ENCODE peak calls at places on chromosomes 11 and 22, in four cellular contexts. W is SJSA1, R is heart left ventricle, K is fibroblast of lung. A is an unnamed sample.
A peak's percentile ranks its signal among the peaks of the same experiment; 100 is the strongest.

GRCh38 chr22:37563153-37564081 is 3.1 kb downstream of the CDC42EP1 start:
- DNase-seq in W (peak; percentile 84), R (no peak), K (peak; percentile 91), A (peak; percentile 85)

GRCh38 chr11:116312560-116313340 is 460.0 kb downstream of the BUD13 start:
- DNase-seq in W (no peak), R (peak; percentile 84), K (peak; percentile 25), A (peak; percentile 76)

GRCh38 chr22:49142281-49142680 is 685.4 kb downstream of the BRD1 start:
- DNase-seq in W (no peak), R (no peak), K (no peak), A (no peak)

GRCh38 chr22:45201678-45202332 is 38.1 kb downstream of the NUP50 start:
- DNase-seq in W (peak; percentile 99), R (no peak), K (peak; percentile 91), A (no peak)

GRCh38 chr11:1827095-1827797 is 7.5 kb upstream of the SYT8 start:
- DNase-seq in W (peak; percentile 97), R (no peak), K (peak; percentile 74), A (peak; percentile 86)

GRCh38 chr11:62588966-62589637 is 2.2 kb downstream of the TUT1 start:
- DNase-seq in W (peak; percentile 34), R (no peak), K (peak; percentile 21), A (no peak)

GRCh38 chr11:121372028-121372427 is 79.5 kb downstream of the SC5D start:
- DNase-seq in W (no peak), R (no peak), K (no peak), A (no peak)

GRCh38 chr22:31121403-31121802 is 1.4 kb upstream of the INPP5J start:
- DNase-seq in W (no peak), R (no peak), K (no peak), A (no peak)

GRCh38 chr11:12451179-12451814 is 73.9 kb downstream of the PARVA start:
- DNase-seq in W (no peak), R (no peak), K (no peak), A (no peak)

GRCh38 chr11:1291295-1292017 is 18.0 kb downstream of the TOLLIP start:
- DNase-seq in W (no peak), R (no peak), K (no peak), A (no peak)

GRCh38 chr11:30535818-30536217 is 50.3 kb downstream of the MPPED2 start:
- DNase-seq in W (no peak), R (no peak), K (no peak), A (no peak)

GRCh38 chr11:18650859-18651557 is 16.9 kb upstream of the SPTY2D1 start:
- DNase-seq in W (peak; percentile 22), R (peak; percentile 20), K (peak; percentile 82), A (no peak)

GRCh38 chr11:33147559-33147958 is 13.7 kb downstream of the CSTF3 start:
- DNase-seq in W (no peak), R (no peak), K (no peak), A (no peak)

GRCh38 chr11:12689029-12689755 is 15.0 kb downstream of the TEAD1 start:
- DNase-seq in W (no peak), R (no peak), K (no peak), A (no peak)

GRCh38 chr22:43000441-43001175 is 14.3 kb downstream of the PACSIN2 start:
- DNase-seq in W (no peak), R (no peak), K (peak; percentile 37), A (no peak)

GRCh38 chr11:41102471-41102870 is 357.0 kb downstream of the LRRC4C start:
- DNase-seq in W (no peak), R (no peak), K (no peak), A (no peak)

GRCh38 chr22:41907436-41908401 is 7.2 kb downstream of the SHISA8 start:
- DNase-seq in W (no peak), R (no peak), K (no peak), A (no peak)

GRCh38 chr11:126407101-126407521 is 51.6 kb downstream of the ST3GAL4 start:
- DNase-seq in W (no peak), R (no peak), K (no peak), A (no peak)

GRCh38 chr11:47464479-47464878 is 15.5 kb upstream of the RAPSN start:
- DNase-seq in W (no peak), R (no peak), K (peak; percentile 13), A (no peak)

DNA sequence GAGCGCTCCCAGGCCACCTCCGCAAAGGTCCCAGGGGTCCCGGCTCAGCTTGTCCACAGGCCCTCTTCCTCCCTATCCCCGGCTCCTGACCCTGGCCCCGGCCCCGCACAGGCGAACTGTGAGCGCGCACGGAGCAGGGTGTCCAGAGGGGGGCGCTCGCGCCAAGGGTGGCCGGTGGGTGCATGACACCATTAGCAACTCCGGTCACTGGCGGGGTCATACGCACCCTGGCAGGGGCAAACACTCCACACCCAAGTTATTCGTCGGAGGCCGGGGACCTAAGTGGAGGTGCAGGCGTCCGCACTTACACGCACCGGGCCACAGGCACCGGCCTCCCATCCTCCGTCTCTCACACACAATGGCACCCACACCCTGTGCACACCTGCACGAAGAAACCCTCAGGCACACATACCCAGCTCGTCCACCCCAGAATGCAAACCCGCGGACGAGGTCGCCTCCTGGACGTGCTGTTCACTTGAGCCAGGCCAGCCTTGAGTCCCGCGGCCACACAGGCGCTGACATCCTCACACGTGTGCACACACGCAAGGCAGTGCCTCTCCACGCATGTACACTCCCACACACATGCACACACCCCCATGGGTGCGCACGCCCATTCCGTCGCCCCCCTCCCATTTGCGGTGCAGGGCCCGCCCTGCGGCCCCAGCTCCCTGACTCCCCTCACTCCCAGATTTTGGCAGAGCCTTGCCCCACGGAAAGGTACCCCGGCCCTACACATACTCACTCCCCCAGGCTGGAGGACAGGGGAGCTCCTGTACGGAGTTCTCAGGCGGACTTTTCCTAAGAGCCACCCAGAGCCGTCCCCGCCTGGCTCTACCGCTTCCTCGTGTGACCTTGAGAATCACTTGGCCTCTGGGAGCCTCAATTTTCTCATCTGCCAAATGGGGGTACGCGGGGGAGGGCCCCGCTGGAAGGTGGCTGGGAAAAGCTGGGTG is at the start of gene RASGRP2:
- DNase-seq in W (peak; percentile 57), R (peak; percentile 90), K (no peak), A (no peak)
- H3K27ac ChIP-seq in W (no peak within 1 kb of the TSS), R (peak within 1 kb of the TSS; percentile 94), K (no peak within 1 kb of the TSS), A (no peak within 1 kb of the TSS)

GRCh38 chr22:47568700-47569099 is 806.2 kb downstream of the TBC1D22A start:
- DNase-seq in W (no peak), R (peak; percentile 2), K (no peak), A (no peak)

GRCh38 chr22:47565607-47566006 is 803.2 kb downstream of the TBC1D22A start:
- DNase-seq in W (no peak), R (no peak), K (no peak), A (no peak)

GRCh38 chr22:47567741-47568140 is 805.3 kb downstream of the TBC1D22A start:
- DNase-seq in W (no peak), R (peak; percentile 4), K (peak; percentile 27), A (no peak)

GRCh38 chr22:47569389-47570299 is 807.2 kb downstream of the TBC1D22A start:
- DNase-seq in W (no peak), R (peak; percentile 11), K (no peak), A (no peak)

GRCh38 chr22:47567126-47567730 is 804.8 kb downstream of the TBC1D22A start:
- DNase-seq in W (no peak), R (peak; percentile 10), K (no peak), A (no peak)
- H3K9me3 ChIP-seq in W (no peaks in the 10 kb centered on the region), R (no peaks in the 10 kb centered on the region), K (no peaks in the 10 kb centered on the region), A (no peaks in the 10 kb centered on the region)

GRCh38 chr11:66345316-66345649 is 379 bp upstream of the BRMS1 start:
- DNase-seq in W (no peak), R (no peak), K (no peak), A (no peak)
- H3K27ac ChIP-seq in W (peak overlapping the region; percentile 41), R (peak overlapping the region; percentile 41), K (peak overlapping the region; percentile 86), A (peak overlapping the region; percentile 59)

GRCh38 chr22:35195226-35195625 is 62.1 kb upstream of the HMGXB4 start:
- DNase-seq in W (no peak), R (no peak), K (no peak), A (no peak)
- H3K9me3 ChIP-seq in W (no peaks in the 10 kb centered on the region), R (no peaks in the 10 kb centered on the region), K (no peaks in the 10 kb centered on the region), A (no peaks in the 10 kb centered on the region)

DNA sequence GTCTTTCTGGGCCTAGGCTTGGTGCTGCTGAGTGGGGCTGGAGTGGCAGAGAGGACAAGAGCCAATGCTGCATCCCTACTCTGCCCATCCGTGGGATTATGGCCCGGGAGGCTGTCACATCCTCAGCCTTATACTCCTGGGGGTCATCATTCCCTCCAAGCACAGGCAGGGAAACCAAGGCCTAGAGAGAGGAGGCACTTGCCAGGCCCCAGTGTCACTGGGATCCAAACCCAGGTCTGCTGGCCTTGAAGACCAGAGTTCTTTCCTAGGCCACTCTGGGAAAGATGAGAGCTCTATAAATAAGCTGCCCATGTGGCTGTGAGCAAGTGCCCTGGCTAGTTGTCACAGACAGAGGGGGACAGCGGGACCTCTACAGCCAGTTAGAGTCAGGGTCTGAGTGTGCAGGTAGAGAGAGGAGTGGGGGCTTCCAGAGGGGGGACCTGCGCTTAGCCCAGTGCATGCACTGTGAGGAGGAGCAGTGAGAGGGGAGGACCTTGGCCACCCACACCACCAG is 4.8 kb downstream of the RELT start:
- DNase-seq in W (no peak), R (no peak), K (no peak), A (no peak)
- H3K27ac ChIP-seq in W (no peak overlapping the region), R (no peak overlapping the region), K (no peak overlapping the region), A (no peak overlapping the region)

GRCh38 chr22:47284360-47284759 is 521.9 kb downstream of the TBC1D22A start:
- DNase-seq in W (no peak), R (no peak), K (no peak), A (no peak)
- H3K9me3 ChIP-seq in W (no peaks in the 10 kb centered on the region), R (no peaks in the 10 kb centered on the region), K (no peaks in the 10 kb centered on the region), A (no peaks in the 10 kb centered on the region)

GRCh38 chr11:102611291-102611690 is 13.8 kb downstream of the MMP20 start:
- DNase-seq in W (no peak), R (no peak), K (no peak), A (no peak)

GRCh38 chr11:102615894-102616432 is 9.2 kb downstream of the MMP20 start:
- DNase-seq in W (no peak), R (no peak), K (no peak), A (no peak)

GRCh38 chr11:102615077-102615893 is 9.8 kb downstream of the MMP20 start:
- DNase-seq in W (no peak), R (no peak), K (no peak), A (no peak)

GRCh38 chr11:102614485-102614884 is 10.6 kb downstream of the MMP20 start:
- DNase-seq in W (no peak), R (no peak), K (no peak), A (no peak)

DNA sequence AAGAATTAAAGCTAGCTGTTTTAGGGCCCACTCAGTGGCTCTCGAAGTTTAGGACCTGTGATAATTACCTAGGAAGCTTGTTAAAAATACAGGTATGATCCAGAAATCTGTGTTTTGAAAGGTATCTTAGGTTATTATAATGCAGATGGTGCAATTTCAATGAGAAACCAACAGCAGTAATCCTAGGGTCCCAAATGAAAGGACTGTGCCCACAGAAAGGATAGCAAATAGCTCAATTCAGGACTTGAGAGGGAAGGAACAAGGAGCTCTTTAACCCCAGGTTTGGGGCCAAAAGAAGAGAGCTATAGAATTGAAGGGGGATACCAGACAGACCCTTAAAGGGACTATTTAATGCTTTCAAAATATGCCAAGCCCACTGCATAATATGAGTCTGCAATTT is 11.7 kb downstream of the MMP20 start:
- DNase-seq in W (no peak), R (no peak), K (no peak), A (no peak)
- H3K27ac ChIP-seq in W (no peak overlapping the region), R (no peak overlapping the region), K (no peak overlapping the region), A (no peak overlapping the region)

A was measured in RWPE2.